ENCODE peak calls at places on chromosomes 12 and 14, in six cellular contexts. A is IMR-90, C is HEK293T, H is K562, F is HepG2, Y is GM12878. D is an unnamed sample.

GRCh38 chr14:101839236-101839635 is 77.7 kb downstream of the PPP2R5C start:
- DNase-seq in A (no peak), C (no peak), H (no peak), F (no peak), Y (peak; percentile 57), D (no peak)

GRCh38 chr14:31660191-31660590 is 99.0 kb downstream of the NUBPL start:
- DNase-seq in A (no peak), C (no peak), H (no peak), F (no peak), Y (peak; percentile 15), D (no peak)

GRCh38 chr12:69500631-69501030 is 30.4 kb downstream of the FRS2 start:
- DNase-seq in A (peak; percentile 50), C (no peak), H (no peak), F (no peak), Y (no peak), D (no peak)

GRCh38 chr14:71538949-71539659 is 393.1 kb upstream of the RGS6 start:
- DNase-seq in A (peak; percentile 12), C (no peak), H (no peak), F (no peak), Y (no peak), D (no peak)

GRCh38 chr12:43347026-43347425 is 205.0 kb downstream of the ADAMTS20 start:
- DNase-seq in A (no peak), C (no peak), H (no peak), F (no peak), Y (no peak), D (no peak)

GRCh38 chr12:80941916-80942315 is 4.2 kb upstream of the LIN7A start:
- DNase-seq in A (no peak), C (no peak), H (no peak), F (no peak), Y (no peak), D (no peak)

GRCh38 chr14:99603471-99603933 is 505 bp downstream of the CCDC85C start:
- DNase-seq in A (peak; percentile 49), C (peak; percentile 35), H (no peak), F (no peak), Y (no peak), D (no peak)

GRCh38 chr12:51921017-51921725 is 13.9 kb downstream of the ACVRL1 start:
- DNase-seq in A (no peak), C (no peak), H (no peak), F (no peak), Y (no peak), D (no peak)

GRCh38 chr12:105319691-105320209 is 10.7 kb upstream of the C12orf75 start:
- DNase-seq in A (no peak), C (no peak), H (no peak), F (no peak), Y (no peak), D (no peak)

GRCh38 chr14:72567226-72567625 is 326.7 kb downstream of the DPF3 start:
- DNase-seq in A (no peak), C (no peak), H (peak; percentile 12), F (no peak), Y (no peak), D (no peak)

GRCh38 chr12:88579572-88579940 is 715 bp downstream of the KITLG start:
- DNase-seq in A (no peak), C (peak; percentile 26), H (no peak), F (no peak), Y (no peak), D (peak; percentile 29)

GRCh38 chr12:64265839-64266238 is 43.7 kb upstream of the KICS2 start:
- DNase-seq in A (no peak), C (no peak), H (no peak), F (no peak), Y (no peak), D (no peak)

GRCh38 chr12:14927267-14927666 is 11.1 kb downstream of the ERP27 start:
- DNase-seq in A (no peak), C (no peak), H (no peak), F (no peak), Y (no peak), D (no peak)

GRCh38 chr12:15728118-15728598 is 61.0 kb downstream of the EPS8 start:
- DNase-seq in A (peak; percentile 80), C (peak; percentile 10), H (no peak), F (no peak), Y (no peak), D (peak; percentile 51)

GRCh38 chr14:57833304-57833703 is 32.6 kb downstream of the SLC35F4 start:
- DNase-seq in A (peak; percentile 88), C (no peak), H (no peak), F (no peak), Y (no peak), D (peak; percentile 74)

GRCh38 chr12:92473564-92473963 is 229.2 kb upstream of the PLEKHG7 start:
- DNase-seq in A (no peak), C (no peak), H (no peak), F (no peak), Y (no peak), D (no peak)

GRCh38 chr14:26709019-26709418 is 111.2 kb upstream of the NOVA1 start:
- DNase-seq in A (no peak), C (no peak), H (no peak), F (no peak), Y (no peak), D (no peak)

GRCh38 chr14:50717826-50718225 is 49.7 kb upstream of the SAV1 start:
- DNase-seq in A (no peak), C (no peak), H (no peak), F (no peak), Y (no peak), D (no peak)

GRCh38 chr12:108565976-108566375 is 3.6 kb downstream of the ISCU start:
- DNase-seq in A (peak; percentile 73), C (no peak), H (no peak), F (no peak), Y (peak; percentile 87), D (peak; percentile 48)

GRCh38 chr14:67636361-67636919 is 16.7 kb downstream of the ARG2 start:
- DNase-seq in A (peak; percentile 19), C (no peak), H (peak; percentile 41), F (no peak), Y (peak; percentile 39), D (no peak)

GRCh38 chr12:78181544-78182162 is 351.0 kb downstream of the NAV3 start:
- DNase-seq in A (peak; percentile 48), C (peak; percentile 14), H (no peak), F (peak; percentile 2), Y (no peak), D (peak; percentile 0)

GRCh38 chr14:104115691-104116543 is 22.5 kb upstream of the KIF26A start:
- DNase-seq in A (no peak), C (no peak), H (no peak), F (no peak), Y (no peak), D (no peak)

GRCh38 chr14:28759056-28759657 is 7.4 kb upstream of the FOXG1 start:
- DNase-seq in A (no peak), C (no peak), H (no peak), F (no peak), Y (no peak), D (no peak)

GRCh38 chr12:50017653-50018052 is 7.6 kb downstream of the RACGAP1 start:
- DNase-seq in A (peak; percentile 61), C (no peak), H (no peak), F (no peak), Y (no peak), D (no peak)

GRCh38 chr14:75886661-75887348 is 95.0 kb downstream of the TGFB3 start:
- DNase-seq in A (no peak), C (no peak), H (no peak), F (no peak), Y (no peak), D (no peak)

GRCh38 chr14:100652739-100653138 is 65.5 kb upstream of the BEGAIN start:
- DNase-seq in A (no peak), C (no peak), H (no peak), F (no peak), Y (no peak), D (no peak)

GRCh38 chr12:12483438-12483837 is 79.2 kb downstream of the DUSP16 start:
- DNase-seq in A (no peak), C (no peak), H (no peak), F (no peak), Y (no peak), D (no peak)

GRCh38 chr14:100118377-100119011 is 41.0 kb downstream of the DEGS2 start:
- DNase-seq in A (peak; percentile 33), C (no peak), H (no peak), F (no peak), Y (no peak), D (no peak)

DNA sequence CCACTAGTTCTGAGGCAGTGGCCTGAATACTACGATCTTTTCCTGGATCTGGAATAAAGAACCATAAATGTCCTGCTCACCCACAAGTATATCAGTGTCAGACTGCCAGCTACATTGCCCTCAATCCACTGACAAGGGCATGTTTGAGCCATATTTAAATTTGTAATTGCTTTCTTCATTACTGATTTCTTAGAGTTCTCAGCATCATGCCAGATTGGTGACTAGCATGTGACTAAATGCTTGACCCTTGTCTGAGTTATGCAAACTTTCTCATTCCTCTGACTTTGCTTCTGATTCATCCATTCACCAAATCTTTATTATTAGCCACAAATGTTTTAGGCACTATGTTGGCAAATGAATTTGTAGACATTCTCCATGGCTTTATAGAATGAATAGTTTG is 143.6 kb upstream of the SLC16A7 start:
- DNase-seq in A (peak; percentile 85), C (no peak), H (no peak), F (no peak), Y (no peak), D (no peak)
- TF ChIP-seq BHLHE40 in A (peak; percentile 84), C (no peak), H (no peak), F (no peak), Y (no peak), D (no peak)

GRCh38 chr14:21194597-21194996 is 38.7 kb upstream of the OR5AU1 start:
- DNase-seq in A (no peak), C (no peak), H (no peak), F (no peak), Y (no peak), D (no peak)
- TF ChIP-seq BHLHE40 in A (no peak), C (no peak), H (no peak), F (no peak), Y (no peak), D (no peak)

GRCh38 chr14:95495538-95496025 is 20.9 kb downstream of the SYNE3 start:
- DNase-seq in A (no peak), C (no peak), H (no peak), F (no peak), Y (peak; percentile 94), D (no peak)
- TF ChIP-seq BHLHE40 in A (no peak), C (no peak), H (no peak), F (no peak), Y (peak; percentile 86), D (no peak)

DNA sequence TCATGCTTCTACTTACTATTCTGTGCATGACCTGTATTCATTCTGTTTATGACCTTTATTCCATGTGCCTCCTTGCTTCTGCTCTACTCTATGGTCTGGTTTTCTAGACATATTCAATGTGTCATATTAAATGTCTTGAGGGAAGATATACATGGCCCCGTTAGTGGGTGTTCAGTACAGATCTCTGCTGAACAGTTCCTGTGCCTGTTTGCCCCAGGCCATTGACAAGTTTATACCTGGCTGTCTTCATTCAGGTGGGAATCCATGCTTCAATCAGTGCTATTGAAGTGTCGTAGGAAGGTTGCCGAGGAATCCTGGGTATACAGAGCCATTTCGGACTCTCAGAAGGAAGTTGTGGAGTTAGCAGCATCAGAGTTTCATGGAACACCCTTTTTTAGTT is 7.4 kb upstream of the PPFIBP1 start:
- DNase-seq in A (no peak), C (no peak), H (no peak), F (no peak), Y (no peak), D (no peak)
- TF ChIP-seq BHLHE40 in A (no peak), C (no peak), H (no peak), F (no peak), Y (no peak), D (no peak)

D was measured in A549.